ENCODE peak calls at places on chromosome 19, in six cellular contexts. S is GM12878, O is A549, T is K562, A is endothelial cell of umbilical vein, L is HepG2. M is an unnamed sample.

GRCh38 chr19:3146677-3147100 is 10.9 kb downstream of the GNA15 start:
- DNase-seq in S (no peak), O (no peak), T (peak), A (no peak), L (peak), M (peak)

GRCh38 chr19:34851277-34851804 is 75.4 kb upstream of the ZNF30 start:
- DNase-seq in S (no peak), O (peak), T (no peak), A (no peak), L (peak), M (no peak)

GRCh38 chr19:11574689-11575088 is 2.8 kb downstream of the ACP5 start:
- DNase-seq in S (no peak), O (no peak), T (no peak), A (no peak), L (no peak), M (no peak)

GRCh38 chr19:1057185-1057857 is 9.6 kb upstream of the ARHGAP45 start:
- DNase-seq in S (no peak), O (peak), T (no peak), A (peak), L (no peak), M (peak)

GRCh38 chr19:20078696-20079095 is 896 bp downstream of the ZNF90 start:
- DNase-seq in S (no peak), O (no peak), T (no peak), A (no peak), L (no peak), M (peak)

GRCh38 chr19:36058481-36059179 is 3.9 kb downstream of the WDR62 start:
- DNase-seq in S (no peak), O (no peak), T (no peak), A (no peak), L (peak), M (no peak)

GRCh38 chr19:2982983-2983350 is 5.6 kb downstream of the TLE6 start:
- DNase-seq in S (no peak), O (no peak), T (no peak), A (peak), L (no peak), M (no peak)

GRCh38 chr19:12843328-12843727 is 5.0 kb downstream of the MAST1 start:
- DNase-seq in S (no peak), O (no peak), T (no peak), A (no peak), L (no peak), M (no peak)

GRCh38 chr19:33473644-33474305 is 47.8 kb downstream of the PEPD start:
- DNase-seq in S (no peak), O (no peak), T (no peak), A (peak), L (no peak), M (no peak)

GRCh38 chr19:3366761-3367571 is 583 bp downstream of the NFIC start:
- DNase-seq in S (no peak), O (no peak), T (peak), A (peak), L (no peak), M (peak)

GRCh38 chr19:19111967-19112580 is 26.2 kb downstream of the TMEM161A start:
- DNase-seq in S (no peak), O (no peak), T (no peak), A (no peak), L (no peak), M (no peak)

GRCh38 chr19:39671739-39672363 is 16.1 kb downstream of the LGALS16 start:
- DNase-seq in S (no peak), O (peak), T (no peak), A (peak), L (peak), M (peak)

GRCh38 chr19:35248310-35249145 is at the start of gene LSR:
- DNase-seq in S (peak), O (peak), T (peak), A (no peak), L (peak), M (no peak)

GRCh38 chr19:36963262-36963661 is 47.1 kb downstream of the ZNF568 start:
- DNase-seq in S (no peak), O (no peak), T (no peak), A (no peak), L (no peak), M (no peak)

GRCh38 chr19:17739121-17739875 is 12.0 kb upstream of the FCHO1 start:
- DNase-seq in S (peak), O (no peak), T (peak), A (no peak), L (no peak), M (peak)

GRCh38 chr19:33748231-33748630 is 48.4 kb upstream of the KCTD15 start:
- DNase-seq in S (no peak), O (no peak), T (no peak), A (no peak), L (no peak), M (no peak)

GRCh38 chr19:45401815-45402468 is 2.9 kb downstream of the PPP1R13L start:
- DNase-seq in S (no peak), O (no peak), T (no peak), A (no peak), L (no peak), M (no peak)

GRCh38 chr19:275958-276646 is 15.1 kb downstream of the PLPP2 start:
- DNase-seq in S (no peak), O (no peak), T (no peak), A (no peak), L (no peak), M (no peak)

GRCh38 chr19:46299695-46300094 is 2.9 kb downstream of the HIF3A start:
- DNase-seq in S (no peak), O (no peak), T (no peak), A (no peak), L (no peak), M (no peak)

GRCh38 chr19:45939792-45940514 is 25.4 kb upstream of the NANOS2 start:
- DNase-seq in S (no peak), O (no peak), T (no peak), A (no peak), L (no peak), M (peak)

GRCh38 chr19:33438987-33439781 is 65.7 kb downstream of the CEBPG start:
- DNase-seq in S (no peak), O (no peak), T (peak), A (no peak), L (no peak), M (no peak)

GRCh38 chr19:11203194-11204075 is 6.1 kb upstream of the KANK2 start:
- DNase-seq in S (no peak), O (peak), T (peak), A (peak), L (peak), M (peak)

GRCh38 chr19:517721-518136 is 10.4 kb downstream of the TPGS1 start:
- DNase-seq in S (no peak), O (no peak), T (no peak), A (no peak), L (no peak), M (no peak)

GRCh38 chr19:32345261-32346207 is at the start of gene ZNF507:
- DNase-seq in S (no peak), O (peak), T (peak), A (peak), L (peak), M (peak)

GRCh38 chr19:47615714-47616113 is 6.8 kb downstream of the BICRA start:
- DNase-seq in S (no peak), O (no peak), T (no peak), A (no peak), L (no peak), M (no peak)

GRCh38 chr19:610801-611505 is 21.3 kb downstream of the HCN2 start:
- DNase-seq in S (no peak), O (peak), T (peak), A (no peak), L (no peak), M (peak)

GRCh38 chr19:45489216-45489855 is 7.5 kb downstream of the RTN2 start:
- DNase-seq in S (no peak), O (no peak), T (no peak), A (no peak), L (no peak), M (no peak)

GRCh38 chr19:33472696-33473624 is 48.6 kb downstream of the PEPD start:
- DNase-seq in S (no peak), O (peak), T (no peak), A (peak), L (no peak), M (no peak)

GRCh38 chr19:32264568-32264967 is 80.8 kb upstream of the ZNF507 start:
- DNase-seq in S (no peak), O (no peak), T (no peak), A (no peak), L (no peak), M (no peak)

GRCh38 chr19:13557756-13558398 is 51.6 kb upstream of the CACNA1A start:
- DNase-seq in S (no peak), O (no peak), T (peak), A (no peak), L (no peak), M (no peak)

GRCh38 chr19:54204767-54205468 is 4.3 kb downstream of the RPS9 start:
- DNase-seq in S (no peak), O (no peak), T (no peak), A (no peak), L (no peak), M (no peak)

GRCh38 chr19:54206030-54206830 is 5.6 kb downstream of the RPS9 start:
- DNase-seq in S (no peak), O (no peak), T (peak), A (no peak), L (no peak), M (no peak)

GRCh38 chr19:54201172-54201701 is 579 bp downstream of the RPS9 start:
- DNase-seq in S (no peak), O (no peak), T (no peak), A (no peak), L (no peak), M (no peak)

GRCh38 chr19:54201980-54202379 is 1.3 kb downstream of the RPS9 start:
- DNase-seq in S (no peak), O (no peak), T (no peak), A (no peak), L (no peak), M (no peak)

DNA sequence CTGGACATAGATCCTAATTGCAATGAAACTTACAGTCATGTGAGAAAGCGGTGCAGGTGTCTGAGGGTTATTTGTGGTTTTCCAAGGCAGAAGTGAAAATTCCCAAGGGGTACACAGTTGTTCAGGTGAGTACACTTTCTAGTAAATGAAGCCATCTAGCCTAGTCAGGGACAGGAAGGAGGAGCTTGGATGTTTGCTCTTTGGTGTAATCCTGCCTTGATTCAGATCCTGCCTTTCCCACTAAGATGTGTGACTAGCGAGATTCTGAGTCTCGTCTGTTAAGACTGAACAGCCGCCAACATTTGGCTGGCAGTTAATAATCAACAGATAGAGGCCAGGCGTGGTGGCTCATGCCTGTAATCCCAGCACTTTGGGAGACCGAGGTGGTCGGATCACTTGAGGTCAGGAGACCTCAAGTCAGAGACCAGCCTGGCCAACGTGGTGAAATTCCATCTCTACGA is 2.5 kb downstream of the RPS9 start:
- DNase-seq in S (no peak), O (peak), T (no peak), A (no peak), L (peak), M (no peak)
- H3K4me3 ChIP-seq in S (peak), O (peak), T (peak), A (peak), L (peak), M (peak)

GRCh38 chr19:50327461-50328256 is 1.5 kb downstream of the KCNC3 start:
- DNase-seq in S (no peak), O (no peak), T (no peak), A (no peak), L (no peak), M (no peak)
- TF ChIP-seq CTCF in S (no peak), O (no peak), T (no peak), A (no peak), L (no peak), M (no peak)

GRCh38 chr19:54506079-54506478 is 3.4 kb downstream of the LAIR2 start:
- DNase-seq in S (no peak), O (no peak), T (no peak), A (no peak), L (no peak), M (no peak)

GRCh38 chr19:54507824-54508223 is 5.2 kb downstream of the LAIR2 start:
- DNase-seq in S (no peak), O (no peak), T (no peak), A (no peak), L (peak), M (no peak)

GRCh38 chr19:54502518-54503048 is at the start of gene LAIR2:
- DNase-seq in S (no peak), O (no peak), T (no peak), A (no peak), L (no peak), M (no peak)
- TF ChIP-seq MYC in S (no peak), O (no peak), T (no peak), A (no peak), L (no peak), M (no peak)

DNA sequence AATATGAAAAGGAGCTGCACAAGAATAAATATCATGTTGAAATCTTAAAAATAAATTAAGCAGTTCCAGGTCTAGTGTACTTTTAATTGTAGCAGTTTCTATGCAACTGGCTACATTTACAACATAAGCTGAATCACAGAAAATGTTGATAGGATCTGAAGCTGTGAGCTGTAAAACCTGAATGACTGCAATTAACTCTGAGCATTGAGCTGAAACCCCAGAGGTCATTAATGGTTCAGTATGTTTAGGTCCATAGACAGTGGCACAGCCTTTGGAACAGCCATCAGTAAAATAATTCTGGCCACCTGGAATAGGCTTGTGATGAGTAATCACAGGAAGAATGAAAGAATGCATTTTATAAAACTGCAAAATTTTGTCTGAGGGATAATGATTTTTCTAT is 22.4 kb upstream of the ZNF100 start:
- DNase-seq in S (no peak), O (no peak), T (no peak), A (no peak), L (no peak), M (no peak)
- H3K4me3 ChIP-seq in S (no peak), O (no peak), T (no peak), A (no peak), L (no peak), M (no peak)

GRCh38 chr19:16340654-16341053 is 16.0 kb downstream of the KLF2 start:
- DNase-seq in S (no peak), O (no peak), T (no peak), A (no peak), L (no peak), M (no peak)

GRCh38 chr19:16340092-16340491 is 15.5 kb downstream of the KLF2 start:
- DNase-seq in S (no peak), O (peak), T (no peak), A (no peak), L (peak), M (no peak)

GRCh38 chr19:16337809-16338469 is 13.3 kb downstream of the KLF2 start:
- DNase-seq in S (no peak), O (no peak), T (no peak), A (no peak), L (no peak), M (no peak)

GRCh38 chr19:16339361-16339725 is 14.7 kb downstream of the KLF2 start:
- DNase-seq in S (no peak), O (no peak), T (no peak), A (no peak), L (no peak), M (no peak)

DNA sequence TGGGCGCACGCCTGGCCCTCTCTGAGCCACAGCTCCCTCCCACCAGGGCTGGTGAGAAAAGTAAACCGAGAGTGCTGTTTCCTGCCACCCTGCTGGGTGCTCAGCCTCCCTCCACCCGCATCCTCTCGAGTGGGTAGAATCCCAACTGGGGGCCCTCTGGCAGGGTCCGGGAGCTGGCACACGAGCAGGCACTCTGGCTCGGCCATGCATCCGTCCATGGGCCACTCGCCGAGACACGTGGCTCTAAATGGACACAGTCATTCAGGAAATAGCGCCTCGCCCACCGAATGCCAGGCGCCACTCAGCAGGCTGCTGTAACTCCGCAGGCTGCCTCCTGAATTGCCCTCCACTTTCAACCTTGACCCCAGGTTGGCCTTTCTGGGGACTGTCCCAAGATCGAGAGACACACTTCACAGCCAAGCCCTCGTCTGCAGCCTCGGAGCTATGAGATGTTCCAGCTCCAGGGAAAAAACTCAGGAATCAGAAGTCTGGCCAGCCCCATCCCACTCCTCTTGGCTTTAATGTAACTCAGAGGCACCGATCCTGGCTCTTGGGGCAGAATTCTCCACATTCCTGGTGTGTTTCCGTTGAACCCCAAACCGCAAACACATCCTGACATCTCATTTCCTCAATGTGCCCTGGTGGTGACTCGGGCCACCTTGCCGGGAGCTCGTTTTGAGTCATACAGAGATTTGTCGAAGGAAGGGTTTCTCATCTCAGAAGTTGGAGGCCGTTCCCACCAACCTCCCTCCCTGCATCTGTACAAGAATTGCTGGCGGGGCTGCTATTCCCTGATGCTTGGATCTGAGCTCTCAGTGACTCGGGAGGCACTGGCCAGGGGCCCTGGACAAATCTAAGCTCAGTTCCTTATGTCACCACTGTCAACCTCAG is 14.1 kb downstream of the KLF2 start:
- DNase-seq in S (peak), O (peak), T (no peak), A (peak), L (peak), M (peak)
- TF ChIP-seq CTCF in S (no peak), O (no peak), T (no peak), A (no peak), L (no peak), M (no peak)

DNA sequence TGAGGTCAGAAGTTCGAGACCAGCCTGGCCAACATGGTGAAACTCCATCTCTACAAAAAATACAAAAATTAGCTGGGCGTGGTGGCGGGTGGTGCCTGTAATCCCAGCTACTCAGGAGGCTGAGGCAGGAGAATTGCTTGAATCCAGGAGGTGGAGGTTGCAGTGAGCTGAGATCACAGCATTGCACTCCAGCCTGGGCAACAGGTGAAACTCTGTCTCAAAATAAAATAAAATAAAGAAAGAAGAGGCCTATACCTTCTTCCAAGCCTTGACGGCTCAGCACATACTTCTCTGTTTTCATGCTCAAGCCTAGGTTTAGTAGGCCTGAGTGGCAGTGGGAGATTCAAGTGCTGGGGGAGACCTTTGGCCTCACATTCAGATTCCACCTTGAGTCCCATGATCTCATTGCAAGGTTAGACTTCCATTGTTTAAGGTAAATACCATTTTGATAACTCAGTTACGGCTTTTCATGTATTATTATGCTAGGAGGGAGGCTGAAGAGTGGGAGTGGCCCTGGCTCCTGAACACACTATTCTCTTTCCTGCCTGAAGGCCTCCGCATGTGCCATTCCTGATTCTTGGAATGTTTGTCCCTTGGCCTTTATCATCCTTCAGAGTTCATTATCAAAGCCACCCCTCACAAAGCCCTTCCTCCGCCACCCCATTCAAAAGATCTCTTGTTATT is 1.6 kb upstream of the SPINT2 start:
- DNase-seq in S (no peak), O (no peak), T (no peak), A (no peak), L (no peak), M (no peak)
- TF ChIP-seq MYC in S (no peak), O (no peak), T (no peak), A (no peak), L (no peak), M (no peak)

GRCh38 chr19:42068756-42069571 is 1.0 kb downstream of the GRIK5 start:
- DNase-seq in S (no peak), O (no peak), T (peak), A (no peak), L (no peak), M (no peak)

GRCh38 chr19:42068361-42068755 is 1.6 kb downstream of the GRIK5 start:
- DNase-seq in S (no peak), O (no peak), T (no peak), A (no peak), L (no peak), M (no peak)

GRCh38 chr19:42067315-42067888 is 2.6 kb downstream of the GRIK5 start:
- DNase-seq in S (no peak), O (no peak), T (no peak), A (no peak), L (no peak), M (no peak)

GRCh38 chr19:42071247-42071646 is 1.2 kb upstream of the GRIK5 start:
- DNase-seq in S (no peak), O (no peak), T (no peak), A (no peak), L (no peak), M (no peak)

GRCh38 chr19:42069619-42070293 is at the start of gene GRIK5:
- DNase-seq in S (no peak), O (no peak), T (no peak), A (no peak), L (no peak), M (no peak)
- H3K4me3 ChIP-seq in S (no peak), O (no peak), T (no peak), A (no peak), L (no peak), M (no peak)

GRCh38 chr19:23070353-23070781 is 46.5 kb upstream of the ZNF730 start:
- DNase-seq in S (no peak), O (peak), T (peak), A (no peak), L (no peak), M (peak)
- TF ChIP-seq CTCF in S (peak), O (no peak), T (peak), A (peak), L (no peak), M (peak)